ENCODE peak calls at places on chromosomes 2 and 18, in seven cellular contexts. One of them, this sample, is unnamed.
A peak's percentile ranks its signal among the peaks of the same experiment; 100 is the strongest.

GRCh38 chr2:83067947-83068346 is 1391.1 kb downstream of the SUCLG1 start:
- DNase-seq in brain microvascular endothelial cell: no peak
- DNase-seq in HepG2: peak; percentile 79
- DNase-seq in IMR-90: no peak
- DNase-seq in PC-3: no peak
- DNase-seq in K562: no peak
- DNase-seq in psoas muscle: no peak
- DNase-seq in this sample: no peak

GRCh38 chr18:54822872-54823845 is 5.1 kb upstream of the RAB27B start:
- DNase-seq in brain microvascular endothelial cell: peak; percentile 90
- DNase-seq in HepG2: no peak
- DNase-seq in IMR-90: peak; percentile 92
- DNase-seq in PC-3: peak; percentile 87
- DNase-seq in K562: peak; percentile 14
- DNase-seq in psoas muscle: no peak
- DNase-seq in this sample: no peak

GRCh38 chr2:159035790-159036411 is 67.5 kb downstream of the TANC1 start:
- DNase-seq in brain microvascular endothelial cell: peak; percentile 41
- DNase-seq in HepG2: peak; percentile 83
- DNase-seq in IMR-90: peak; percentile 68
- DNase-seq in PC-3: peak; percentile 93
- DNase-seq in K562: peak; percentile 34
- DNase-seq in psoas muscle: no peak
- DNase-seq in this sample: peak; percentile 58

GRCh38 chr2:226337941-226338605 is 461.5 kb downstream of the IRS1 start:
- DNase-seq in brain microvascular endothelial cell: no peak
- DNase-seq in HepG2: no peak
- DNase-seq in IMR-90: peak; percentile 57
- DNase-seq in PC-3: no peak
- DNase-seq in K562: no peak
- DNase-seq in psoas muscle: no peak
- DNase-seq in this sample: no peak

GRCh38 chr2:109129356-109129920 is 433 bp downstream of the SH3RF3 start:
- DNase-seq in brain microvascular endothelial cell: no peak
- DNase-seq in HepG2: no peak
- DNase-seq in IMR-90: no peak
- DNase-seq in PC-3: peak; percentile 38
- DNase-seq in K562: no peak
- DNase-seq in psoas muscle: peak; percentile 51
- DNase-seq in this sample: no peak

GRCh38 chr2:80112790-80113189 is 191.8 kb downstream of the LRRTM1 start:
- DNase-seq in brain microvascular endothelial cell: no peak
- DNase-seq in HepG2: no peak
- DNase-seq in IMR-90: no peak
- DNase-seq in PC-3: no peak
- DNase-seq in K562: no peak
- DNase-seq in psoas muscle: no peak
- DNase-seq in this sample: no peak

GRCh38 chr2:216404010-216404618 is 8.2 kb upstream of the SMARCAL1 start:
- DNase-seq in brain microvascular endothelial cell: peak; percentile 32
- DNase-seq in HepG2: peak; percentile 54
- DNase-seq in IMR-90: peak; percentile 37
- DNase-seq in PC-3: peak; percentile 63
- DNase-seq in K562: peak; percentile 37
- DNase-seq in psoas muscle: peak; percentile 21
- DNase-seq in this sample: no peak

GRCh38 chr2:99643824-99644787 is 154.3 kb upstream of the REV1 start:
- DNase-seq in brain microvascular endothelial cell: peak; percentile 39
- DNase-seq in HepG2: no peak
- DNase-seq in IMR-90: peak; percentile 65
- DNase-seq in PC-3: peak; percentile 68
- DNase-seq in K562: no peak
- DNase-seq in psoas muscle: no peak
- DNase-seq in this sample: no peak

GRCh38 chr2:776517-776916 is 99.3 kb upstream of the TMEM18 start:
- DNase-seq in brain microvascular endothelial cell: no peak
- DNase-seq in HepG2: no peak
- DNase-seq in IMR-90: no peak
- DNase-seq in PC-3: peak; percentile 40
- DNase-seq in K562: no peak
- DNase-seq in psoas muscle: no peak
- DNase-seq in this sample: no peak

GRCh38 chr2:127857494-127857818 is 499 bp downstream of the POLR2D start:
- DNase-seq in brain microvascular endothelial cell: no peak
- DNase-seq in HepG2: no peak
- DNase-seq in IMR-90: no peak
- DNase-seq in PC-3: no peak
- DNase-seq in K562: peak; percentile 34
- DNase-seq in psoas muscle: no peak
- DNase-seq in this sample: no peak

GRCh38 chr18:66156946-66157687 is 406.3 kb downstream of the CDH7 start:
- DNase-seq in brain microvascular endothelial cell: no peak
- DNase-seq in HepG2: no peak
- DNase-seq in IMR-90: no peak
- DNase-seq in PC-3: no peak
- DNase-seq in K562: no peak
- DNase-seq in psoas muscle: no peak
- DNase-seq in this sample: no peak

GRCh38 chr2:37780097-37780676 is 108.7 kb upstream of the CDC42EP3 start:
- DNase-seq in brain microvascular endothelial cell: no peak
- DNase-seq in HepG2: no peak
- DNase-seq in IMR-90: peak; percentile 68
- DNase-seq in PC-3: peak; percentile 74
- DNase-seq in K562: no peak
- DNase-seq in psoas muscle: no peak
- DNase-seq in this sample: no peak

GRCh38 chr2:190634381-190634780 is 14.5 kb upstream of the NAB1 start:
- DNase-seq in brain microvascular endothelial cell: no peak
- DNase-seq in HepG2: no peak
- DNase-seq in IMR-90: peak; percentile 43
- DNase-seq in PC-3: no peak
- DNase-seq in K562: no peak
- DNase-seq in psoas muscle: no peak
- DNase-seq in this sample: no peak

GRCh38 chr2:20400787-20401494 is 45.9 kb upstream of the RHOB start:
- DNase-seq in brain microvascular endothelial cell: no peak
- DNase-seq in HepG2: no peak
- DNase-seq in IMR-90: peak; percentile 32
- DNase-seq in PC-3: no peak
- DNase-seq in K562: no peak
- DNase-seq in psoas muscle: no peak
- DNase-seq in this sample: no peak

GRCh38 chr18:74989134-74989533 is 219.8 kb downstream of the PTGR3 start:
- DNase-seq in brain microvascular endothelial cell: no peak
- DNase-seq in HepG2: no peak
- DNase-seq in IMR-90: no peak
- DNase-seq in PC-3: no peak
- DNase-seq in K562: no peak
- DNase-seq in psoas muscle: no peak
- DNase-seq in this sample: no peak

GRCh38 chr2:14626873-14627272 is 5.6 kb upstream of the LRATD1 start:
- DNase-seq in brain microvascular endothelial cell: no peak
- DNase-seq in HepG2: no peak
- DNase-seq in IMR-90: no peak
- DNase-seq in PC-3: peak; percentile 29
- DNase-seq in K562: no peak
- DNase-seq in psoas muscle: no peak
- DNase-seq in this sample: no peak

GRCh38 chr2:50719837-50720694 is 311.9 kb downstream of the NRXN1 start:
- DNase-seq in brain microvascular endothelial cell: no peak
- DNase-seq in HepG2: no peak
- DNase-seq in IMR-90: no peak
- DNase-seq in PC-3: no peak
- DNase-seq in K562: no peak
- DNase-seq in psoas muscle: no peak
- DNase-seq in this sample: no peak

GRCh38 chr2:69518836-69519235 is 81.6 kb upstream of the NFU1 start:
- DNase-seq in brain microvascular endothelial cell: no peak
- DNase-seq in HepG2: no peak
- DNase-seq in IMR-90: no peak
- DNase-seq in PC-3: peak; percentile 55
- DNase-seq in K562: peak; percentile 56
- DNase-seq in psoas muscle: peak; percentile 21
- DNase-seq in this sample: peak; percentile 53

GRCh38 chr2:69517410-69517809 is 80.2 kb upstream of the NFU1 start:
- DNase-seq in brain microvascular endothelial cell: no peak
- DNase-seq in HepG2: no peak
- DNase-seq in IMR-90: peak; percentile 21
- DNase-seq in PC-3: no peak
- DNase-seq in K562: no peak
- DNase-seq in psoas muscle: no peak
- DNase-seq in this sample: no peak

GRCh38 chr2:69514406-69514805 is 77.2 kb upstream of the NFU1 start:
- DNase-seq in brain microvascular endothelial cell: peak; percentile 87
- DNase-seq in HepG2: no peak
- DNase-seq in IMR-90: peak; percentile 89
- DNase-seq in PC-3: no peak
- DNase-seq in K562: no peak
- DNase-seq in psoas muscle: no peak
- DNase-seq in this sample: no peak

GRCh38 chr2:69512446-69512845 is 75.2 kb upstream of the NFU1 start:
- DNase-seq in brain microvascular endothelial cell: no peak
- DNase-seq in HepG2: no peak
- DNase-seq in IMR-90: no peak
- DNase-seq in PC-3: no peak
- DNase-seq in K562: no peak
- DNase-seq in psoas muscle: no peak
- DNase-seq in this sample: no peak

DNA sequence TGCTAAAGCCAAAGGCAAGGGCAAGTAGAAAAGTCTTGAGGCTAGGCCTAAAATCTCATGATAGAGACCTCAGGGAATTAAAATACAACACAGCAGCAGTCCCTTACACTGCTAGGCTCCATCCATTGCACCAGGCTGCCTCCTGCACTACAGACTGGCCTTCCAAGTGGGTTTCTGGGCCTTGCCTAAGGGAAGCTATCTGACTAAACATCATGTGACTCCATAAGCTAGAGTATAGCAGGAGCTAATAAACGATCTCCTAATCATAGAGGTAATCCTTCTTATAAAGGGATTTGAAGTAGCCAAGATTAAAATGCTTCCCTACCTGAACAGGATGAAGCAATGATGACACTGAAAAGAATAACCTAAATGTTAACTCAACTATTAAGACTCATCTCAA is 77.6 kb upstream of the NFU1 start:
- DNase-seq in brain microvascular endothelial cell: no peak
- DNase-seq in HepG2: no peak
- DNase-seq in IMR-90: peak; percentile 24
- DNase-seq in PC-3: no peak
- DNase-seq in K562: no peak
- DNase-seq in psoas muscle: no peak
- DNase-seq in this sample: no peak
- TF ChIP-seq CTCF in brain microvascular endothelial cell: no peak
- TF ChIP-seq CTCF in HepG2: no peak
- TF ChIP-seq CTCF in IMR-90: no peak
- TF ChIP-seq CTCF in PC-3: no peak
- TF ChIP-seq CTCF in K562: no peak
- TF ChIP-seq CTCF in psoas muscle: no peak
- TF ChIP-seq CTCF in this sample: no peak

DNA sequence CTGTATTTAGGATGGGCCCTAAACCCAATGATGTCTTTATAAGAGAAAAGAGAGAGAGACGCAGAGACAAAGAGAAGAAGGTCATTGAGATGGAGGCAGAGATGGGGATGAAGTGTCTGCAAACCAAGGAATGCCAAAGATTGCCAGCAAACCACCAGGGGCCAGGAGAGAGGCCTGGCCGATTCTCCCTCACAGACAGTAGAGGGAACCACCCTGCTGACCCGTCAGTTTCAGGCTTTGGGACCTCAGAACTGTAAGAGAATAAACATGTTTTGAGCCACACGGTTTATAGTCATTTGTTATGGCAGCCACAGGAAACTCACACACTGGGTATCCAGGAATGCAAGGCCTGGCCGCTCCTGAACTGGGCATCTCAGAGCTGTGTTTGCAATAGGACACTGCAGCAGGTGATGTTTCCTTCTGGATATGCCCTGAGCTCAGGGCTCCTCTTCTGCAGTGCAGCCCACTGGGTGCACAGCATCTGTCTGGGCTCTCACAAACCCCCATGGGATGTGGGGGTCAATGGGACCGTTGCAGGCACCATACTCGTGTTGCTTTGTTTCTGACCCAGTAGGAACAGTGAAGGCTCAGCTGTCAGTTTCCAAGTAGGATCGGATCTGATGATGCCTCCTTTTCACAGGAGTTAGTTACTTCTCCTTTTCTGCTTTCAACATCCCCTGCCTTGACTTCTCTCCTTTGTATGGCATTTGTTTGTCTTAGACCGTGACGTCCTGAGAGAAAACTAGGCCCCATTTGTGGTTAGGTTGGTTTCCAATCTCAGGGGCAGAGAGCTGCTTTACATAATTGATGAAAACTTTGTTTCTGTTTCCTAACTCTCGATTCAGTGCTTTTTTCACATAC is 20.8 kb downstream of the PTPN18 start:
- DNase-seq in brain microvascular endothelial cell: no peak
- DNase-seq in HepG2: peak; percentile 26
- DNase-seq in IMR-90: no peak
- DNase-seq in PC-3: no peak
- DNase-seq in K562: no peak
- DNase-seq in psoas muscle: no peak
- DNase-seq in this sample: no peak
- TF ChIP-seq CTCF in brain microvascular endothelial cell: peak; percentile 40
- TF ChIP-seq CTCF in HepG2: peak; percentile 46
- TF ChIP-seq CTCF in IMR-90: no peak
- TF ChIP-seq CTCF in PC-3: no peak
- TF ChIP-seq CTCF in K562: peak; percentile 85
- TF ChIP-seq CTCF in psoas muscle: no peak
- TF ChIP-seq CTCF in this sample: peak; percentile 67

GRCh38 chr2:218071218-218071937 is 2.3 kb downstream of the RUFY4 start:
- DNase-seq in brain microvascular endothelial cell: no peak
- DNase-seq in HepG2: no peak
- DNase-seq in IMR-90: no peak
- DNase-seq in PC-3: no peak
- DNase-seq in K562: no peak
- DNase-seq in psoas muscle: no peak
- DNase-seq in this sample: no peak
- TF ChIP-seq CTCF in brain microvascular endothelial cell: no peak
- TF ChIP-seq CTCF in HepG2: no peak
- TF ChIP-seq CTCF in IMR-90: no peak
- TF ChIP-seq CTCF in PC-3: no peak
- TF ChIP-seq CTCF in K562: no peak
- TF ChIP-seq CTCF in psoas muscle: no peak
- TF ChIP-seq CTCF in this sample: no peak

DNA sequence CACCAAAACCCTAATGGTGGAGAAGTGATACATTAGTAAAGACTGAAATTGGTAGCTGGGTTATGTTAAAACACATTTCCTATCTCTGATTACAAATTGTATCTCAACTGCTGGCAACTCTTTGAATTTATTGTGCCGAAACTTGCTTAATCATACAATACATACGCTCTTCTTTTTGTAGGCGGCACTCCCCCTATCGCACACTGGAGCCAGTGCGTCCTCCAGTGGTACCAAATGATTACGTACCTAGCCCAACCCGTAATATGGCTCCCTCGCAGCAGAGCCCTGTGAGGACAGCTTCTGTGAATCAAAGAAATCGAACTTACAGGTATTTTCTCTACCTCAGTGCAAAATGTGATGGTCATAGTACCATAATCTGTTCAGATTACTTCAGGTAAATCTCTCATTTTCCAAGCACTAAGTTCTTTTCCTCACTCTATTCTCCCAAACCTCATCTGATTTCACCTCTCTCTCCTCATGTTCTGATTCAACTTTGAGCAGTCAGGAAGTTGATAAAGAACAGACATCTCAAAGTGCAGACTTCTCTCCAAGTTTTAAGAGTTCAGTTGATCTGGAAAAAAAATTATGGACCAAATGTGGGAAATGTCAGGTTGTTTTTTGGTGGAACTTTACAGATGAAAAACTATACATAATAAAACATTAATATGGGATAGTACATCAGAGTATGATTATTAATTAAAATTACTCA is 66.5 kb downstream of the ABI2 start:
- DNase-seq in brain microvascular endothelial cell: no peak
- DNase-seq in HepG2: no peak
- DNase-seq in IMR-90: no peak
- DNase-seq in PC-3: no peak
- DNase-seq in K562: peak; percentile 64
- DNase-seq in psoas muscle: no peak
- DNase-seq in this sample: no peak
- TF ChIP-seq CTCF in brain microvascular endothelial cell: peak; percentile 23
- TF ChIP-seq CTCF in HepG2: peak; percentile 33
- TF ChIP-seq CTCF in IMR-90: no peak
- TF ChIP-seq CTCF in PC-3: peak; percentile 46
- TF ChIP-seq CTCF in K562: peak; percentile 73
- TF ChIP-seq CTCF in psoas muscle: no peak
- TF ChIP-seq CTCF in this sample: peak; percentile 50

This sample was measured in H1.